ENCODE peak calls at places on chromosomes 4 and X, in seven cellular contexts. M is fibroblast of lung; G is lung; P is psoas muscle; N is suprapubic skin; E is heart right ventricle; R is CD4-positive, alpha-beta T cell. V is an unnamed sample.

GRCh38 chr4:16484711-16485110 is 258.4 kb upstream of the TAPT1 start:
- DNase-seq in M (no peak), G (no peak), P (no peak), N (no peak), E (no peak), R (no peak), V (no peak)

GRCh38 chr4:131113273-131113672 is 2017.3 kb downstream of the C4orf33 start:
- DNase-seq in M (no peak), G (no peak), P (no peak), N (no peak), E (no peak), R (no peak), V (no peak)

GRCh38 chrX:18448416-18448815 is 23.0 kb downstream of the CDKL5 start:
- DNase-seq in M (no peak), G (no peak), P (no peak), N (no peak), E (no peak), R (no peak), V (no peak)

GRCh38 chr4:14446311-14446710 is 556.0 kb upstream of the CPEB2 start:
- DNase-seq in M (peak), G (no peak), P (no peak), N (no peak), E (no peak), R (no peak), V (no peak)

GRCh38 chr4:15025693-15026092 is 23.4 kb downstream of the CPEB2 start:
- DNase-seq in M (no peak), G (no peak), P (no peak), N (no peak), E (no peak), R (no peak), V (no peak)

GRCh38 chrX:120334137-120334536 is 22.9 kb upstream of the TMEM255A start:
- DNase-seq in M (no peak), G (no peak), P (no peak), N (no peak), E (no peak), R (no peak), V (no peak)

GRCh38 chrX:137164329-137164728 is 130.5 kb upstream of the GPR101 start:
- DNase-seq in M (no peak), G (no peak), P (no peak), N (no peak), E (no peak), R (no peak), V (no peak)

GRCh38 chr4:26464420-26465095 is 25.7 kb downstream of the CCKAR start:
- DNase-seq in M (no peak), G (no peak), P (no peak), N (no peak), E (no peak), R (no peak), V (no peak)

GRCh38 chrX:108439961-108440696 is 491 bp downstream of the COL4A5 start:
- DNase-seq in M (no peak), G (no peak), P (no peak), N (no peak), E (no peak), R (no peak), V (peak)

GRCh38 chr4:64430933-64431332 is 21.7 kb upstream of the TECRL start:
- DNase-seq in M (no peak), G (no peak), P (no peak), N (no peak), E (no peak), R (no peak), V (no peak)

GRCh38 chr4:58760737-58761136 is 1650.6 kb upstream of the IGFBP7 start:
- DNase-seq in M (no peak), G (no peak), P (no peak), N (no peak), E (no peak), R (no peak), V (no peak)

DNA sequence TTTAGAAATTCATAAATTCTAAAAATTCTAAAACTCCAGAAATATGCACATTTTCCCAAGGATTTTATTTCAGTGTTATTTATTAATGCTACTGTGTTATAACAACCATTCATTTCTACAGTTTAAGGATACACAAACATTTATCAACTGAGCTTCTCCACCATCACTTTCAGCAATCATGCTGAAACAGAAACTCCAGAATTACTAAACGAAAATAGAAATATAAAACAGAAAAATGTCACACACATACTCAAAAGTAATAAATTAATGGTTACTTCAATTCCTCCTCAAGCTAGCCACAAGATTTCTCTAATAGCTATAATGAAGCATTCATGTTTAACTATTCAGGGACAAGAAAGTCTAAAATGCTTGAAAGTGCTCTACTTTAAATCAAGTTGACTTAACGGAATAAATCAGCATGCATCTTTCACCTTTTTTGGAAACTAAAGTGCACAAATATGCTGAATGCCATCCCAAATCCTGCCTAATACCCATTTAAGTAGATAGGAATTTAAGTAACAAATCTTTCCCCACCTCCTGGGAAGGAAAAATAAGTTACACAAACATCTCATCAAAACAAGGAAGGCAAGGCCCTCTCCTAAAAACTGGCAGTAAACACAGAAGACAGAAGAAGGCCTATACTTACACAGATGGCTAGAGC is 563 bp downstream of the FAM13A start:
- DNase-seq in M (no peak), G (no peak), P (no peak), N (no peak), E (no peak), R (no peak), V (no peak)
- H3K27ac ChIP-seq in M (peak), G (peak), P (peak), N (peak), E (peak), R (no peak), V (no peak)

DNA sequence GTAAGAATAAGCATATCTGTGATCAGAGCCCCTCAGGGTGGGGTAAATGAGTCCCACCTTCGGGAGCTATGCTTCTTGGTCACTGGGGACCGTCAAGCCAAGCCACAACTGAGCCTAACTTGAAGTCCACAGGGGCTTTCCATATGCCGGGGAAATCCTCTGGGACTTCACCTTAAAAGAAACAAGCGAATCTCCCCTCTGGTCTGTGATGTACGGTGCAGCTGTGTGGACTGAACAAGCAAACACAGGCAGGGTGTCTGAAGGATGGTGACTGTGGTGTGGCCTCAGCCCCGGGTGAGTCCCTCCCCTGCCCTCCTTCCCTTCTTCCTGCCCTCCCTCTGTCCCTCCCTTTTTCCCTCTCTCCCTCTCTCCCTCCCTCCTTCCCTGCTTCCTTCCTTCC is 29.7 kb upstream of the PPP2R2C start:
- DNase-seq in M (no peak), G (peak), P (no peak), N (peak), E (no peak), R (no peak), V (no peak)
- H3K27ac ChIP-seq in M (no peak), G (no peak), P (no peak), N (no peak), E (no peak), R (no peak), V (no peak)

GRCh38 chrX:154751669-154752271 is 893 bp upstream of the GAB3 start:
- DNase-seq in M (no peak), G (no peak), P (no peak), N (no peak), E (peak), R (no peak), V (no peak)

GRCh38 chrX:154750301-154751120 is at the start of gene GAB3:
- DNase-seq in M (peak), G (no peak), P (peak), N (no peak), E (peak), R (no peak), V (no peak)

GRCh38 chrX:154748712-154749339 is 2.1 kb downstream of the GAB3 start:
- DNase-seq in M (peak), G (no peak), P (no peak), N (no peak), E (peak), R (peak), V (no peak)

GRCh38 chrX:154749856-154750255 is 1.0 kb downstream of the GAB3 start:
- DNase-seq in M (no peak), G (no peak), P (no peak), N (no peak), E (no peak), R (no peak), V (no peak)

DNA sequence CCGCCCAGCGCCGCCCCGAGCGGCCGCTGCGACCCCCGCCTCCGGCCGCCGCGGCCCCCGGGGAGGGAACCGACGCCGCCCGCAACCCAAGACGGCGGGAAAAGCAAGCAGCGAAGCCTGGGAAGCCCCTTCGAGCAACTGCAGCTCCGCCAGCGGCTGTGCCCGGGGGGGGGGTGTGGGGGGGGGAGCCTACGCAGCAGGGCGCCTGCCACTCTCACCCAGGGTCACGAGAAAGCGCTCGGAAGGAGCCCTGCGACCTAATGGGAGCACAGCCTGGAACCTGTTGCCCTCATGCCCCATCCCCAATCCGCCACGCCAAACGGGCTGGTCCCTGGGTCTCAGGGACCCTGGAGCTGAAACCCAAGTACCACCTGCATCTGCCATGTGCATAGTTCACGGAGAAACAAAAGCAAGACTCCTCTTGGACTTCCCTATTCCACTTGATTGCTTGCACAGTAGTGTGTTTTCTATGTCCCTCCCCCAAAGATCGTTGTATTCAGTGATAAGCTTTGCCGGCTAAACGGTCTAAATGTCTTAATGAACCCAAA is 318 bp upstream of the GAB3 start:
- DNase-seq in M (no peak), G (no peak), P (peak), N (no peak), E (no peak), R (no peak), V (no peak)
- H3K27ac ChIP-seq in M (no peak), G (peak), P (no peak), N (no peak), E (peak), R (no peak), V (no peak)

GRCh38 chrX:1468250-1468772 is 15.6 kb upstream of the ASMTL start:
- DNase-seq in M (no peak), G (peak), P (no peak), N (peak), E (peak), R (peak), V (no peak)
- H3K27ac ChIP-seq in M (no peak), G (no peak), P (no peak), N (no peak), E (no peak), R (peak), V (no peak)

DNA sequence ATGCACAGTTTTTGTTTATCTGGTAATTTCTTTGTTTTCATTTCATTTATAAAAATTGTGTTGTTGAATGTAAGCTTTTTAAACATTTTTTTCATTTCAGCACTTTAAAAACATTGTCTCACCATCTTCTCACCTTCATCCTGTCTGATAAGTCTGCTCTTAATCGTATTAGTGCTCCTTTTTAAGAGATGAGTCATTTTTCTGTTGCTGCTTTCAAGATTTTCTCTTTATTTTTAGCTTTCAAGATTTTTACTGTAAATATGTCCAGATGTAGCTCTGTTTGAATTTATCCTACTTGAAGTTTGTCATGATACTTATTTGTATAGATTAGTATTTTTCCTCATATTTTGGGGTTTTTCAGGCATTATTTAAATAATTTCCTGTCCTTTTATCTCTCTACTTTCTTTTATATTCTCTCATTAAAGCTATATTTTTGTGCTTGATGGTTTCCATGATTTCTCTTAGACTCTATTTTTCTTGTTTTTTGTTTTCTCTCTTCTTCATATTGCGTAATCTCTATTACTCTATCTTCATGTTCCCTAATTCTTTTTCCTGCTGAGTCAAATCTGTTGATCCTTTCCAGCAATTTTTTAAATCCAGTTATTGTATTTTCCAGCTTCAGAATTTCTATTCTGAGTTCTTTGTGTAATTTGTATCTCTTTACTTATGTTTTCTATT is 1400.4 kb upstream of the PCDH7 start:
- DNase-seq in M (no peak), G (no peak), P (no peak), N (no peak), E (no peak), R (no peak), V (no peak)
- H3K27ac ChIP-seq in M (no peak), G (no peak), P (no peak), N (no peak), E (no peak), R (no peak), V (no peak)

DNA sequence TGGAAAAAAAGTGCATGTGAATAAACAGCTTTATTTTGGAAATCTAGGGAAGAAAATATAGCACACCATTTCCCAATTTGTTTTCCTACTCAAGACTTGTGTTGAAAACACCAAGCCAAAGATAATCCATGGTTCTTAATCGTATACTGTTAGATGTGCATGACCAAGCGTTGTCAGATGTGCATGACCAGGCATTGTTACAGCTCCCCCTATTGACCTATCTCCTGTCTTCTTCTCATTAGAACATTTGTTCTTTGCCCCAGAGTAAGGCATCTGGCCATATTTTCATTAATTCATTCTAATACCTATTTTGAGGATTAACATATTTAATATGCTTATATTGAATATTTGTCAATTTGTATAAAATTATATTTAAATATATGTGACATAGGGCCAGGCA is 14.4 kb upstream of the VCX start:
- DNase-seq in M (no peak), G (no peak), P (no peak), N (no peak), E (no peak), R (no peak), V (no peak)
- H3K27ac ChIP-seq in M (no peak), G (no peak), P (no peak), N (no peak), E (no peak), R (no peak), V (no peak)

GRCh38 chrX:103831803-103832544 is at the start of gene RAB9B:
- DNase-seq in M (peak), G (peak), P (peak), N (peak), E (peak), R (peak), V (peak)

GRCh38 chrX:103825881-103826280 is 6.2 kb downstream of the RAB9B start:
- DNase-seq in M (no peak), G (no peak), P (no peak), N (no peak), E (no peak), R (no peak), V (no peak)

GRCh38 chrX:103828529-103828928 is 3.5 kb downstream of the RAB9B start:
- DNase-seq in M (no peak), G (no peak), P (no peak), N (no peak), E (peak), R (no peak), V (no peak)

GRCh38 chrX:103830848-103831247 is 1.2 kb downstream of the RAB9B start:
- DNase-seq in M (no peak), G (no peak), P (no peak), N (no peak), E (no peak), R (no peak), V (no peak)

DNA sequence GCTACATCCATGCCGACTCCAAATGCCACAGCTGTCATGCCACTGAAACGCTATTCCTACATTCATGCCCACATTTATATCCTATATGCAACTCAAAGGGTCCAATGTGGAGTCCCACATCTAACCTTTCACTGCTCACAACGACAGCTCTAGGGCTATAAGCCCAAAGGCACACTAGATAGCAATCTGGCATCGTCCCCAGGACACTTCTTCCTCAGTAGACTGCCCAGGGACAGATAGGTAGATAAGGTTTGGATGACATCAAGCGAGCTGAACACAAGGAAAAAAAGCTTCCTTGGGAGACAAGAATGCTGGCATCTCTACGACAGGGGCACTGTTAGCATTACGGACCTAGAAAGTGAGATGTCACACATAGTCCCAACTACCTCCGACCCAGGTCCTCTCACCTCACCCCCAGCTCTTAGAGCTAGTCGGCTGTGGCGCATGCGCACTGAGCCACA is 685 bp downstream of the RAB9B start:
- DNase-seq in M (no peak), G (no peak), P (no peak), N (no peak), E (peak), R (no peak), V (peak)
- H3K27ac ChIP-seq in M (no peak), G (peak), P (peak), N (no peak), E (peak), R (no peak), V (peak)

V was measured in substantia nigra.